ENCODE peak calls at places on chromosomes 6 and 20, in seven cellular contexts. H, A, J, W, I, O and Y are unnamed samples.

GRCh38 chr6:16684195-16684689 is 77.0 kb downstream of the ATXN1 start:
- DNase-seq in H (no peak), A (no peak), J (peak; percentile 31), W (no peak), I (no peak), O (no peak), Y (no peak)

GRCh38 chr20:34621036-34621343 is 55.9 kb downstream of the PIGU start:
- DNase-seq in H (no peak), A (no peak), J (no peak), W (no peak), I (no peak), O (no peak), Y (no peak)

GRCh38 chr6:328184-328670 is 35.9 kb downstream of the DUSP22 start:
- DNase-seq in H (peak; percentile 70), A (no peak), J (no peak), W (peak; percentile 92), I (no peak), O (no peak), Y (peak; percentile 20)

GRCh38 chr6:49988900-49989299 is 19.5 kb upstream of the DEFB113 start:
- DNase-seq in H (no peak), A (peak; percentile 13), J (no peak), W (no peak), I (no peak), O (peak; percentile 61), Y (no peak)

GRCh38 chr6:8389034-8389818 is 46.1 kb downstream of the SLC35B3 start:
- DNase-seq in H (no peak), A (no peak), J (no peak), W (no peak), I (no peak), O (no peak), Y (no peak)

GRCh38 chr6:101391772-101392560 is 1.5 kb upstream of the GRIK2 start:
- DNase-seq in H (no peak), A (peak; percentile 15), J (no peak), W (no peak), I (no peak), O (peak; percentile 74), Y (no peak)

GRCh38 chr20:62824476-62825287 is 7.8 kb downstream of the COL9A3 start:
- DNase-seq in H (no peak), A (peak; percentile 73), J (no peak), W (no peak), I (no peak), O (peak; percentile 86), Y (no peak)

GRCh38 chr6:11493979-11494378 is 43.6 kb upstream of the TMEM170B start:
- DNase-seq in H (no peak), A (no peak), J (no peak), W (no peak), I (no peak), O (no peak), Y (no peak)

GRCh38 chr6:112800916-112801315 is 453.8 kb downstream of the RFPL4B start:
- DNase-seq in H (no peak), A (no peak), J (no peak), W (no peak), I (no peak), O (no peak), Y (no peak)

GRCh38 chr6:159758031-159759001 is 3.5 kb upstream of the ACAT2 start:
- DNase-seq in H (peak; percentile 6), A (no peak), J (peak; percentile 33), W (peak; percentile 81), I (no peak), O (peak; percentile 58), Y (no peak)

GRCh38 chr6:24974182-24975171 is 38.7 kb upstream of the RIPOR2 start:
- DNase-seq in H (no peak), A (no peak), J (no peak), W (no peak), I (no peak), O (no peak), Y (no peak)

GRCh38 chr6:19719691-19720127 is 117.5 kb upstream of the ID4 start:
- DNase-seq in H (peak; percentile 20), A (peak; percentile 59), J (no peak), W (peak; percentile 70), I (no peak), O (peak; percentile 64), Y (no peak)

GRCh38 chr6:81749704-81750103 is 2.8 kb downstream of the TENT5A start:
- DNase-seq in H (no peak), A (no peak), J (no peak), W (no peak), I (no peak), O (no peak), Y (no peak)

GRCh38 chr6:28922841-28923317 is 906 bp downstream of the TRIM27 start:
- DNase-seq in H (no peak), A (no peak), J (peak; percentile 22), W (peak; percentile 31), I (no peak), O (no peak), Y (no peak)

GRCh38 chr6:167825759-167826229 is 917 bp upstream of the AFDN start:
- DNase-seq in H (no peak), A (peak; percentile 87), J (peak; percentile 61), W (no peak), I (peak; percentile 58), O (peak; percentile 93), Y (peak; percentile 29)

DNA sequence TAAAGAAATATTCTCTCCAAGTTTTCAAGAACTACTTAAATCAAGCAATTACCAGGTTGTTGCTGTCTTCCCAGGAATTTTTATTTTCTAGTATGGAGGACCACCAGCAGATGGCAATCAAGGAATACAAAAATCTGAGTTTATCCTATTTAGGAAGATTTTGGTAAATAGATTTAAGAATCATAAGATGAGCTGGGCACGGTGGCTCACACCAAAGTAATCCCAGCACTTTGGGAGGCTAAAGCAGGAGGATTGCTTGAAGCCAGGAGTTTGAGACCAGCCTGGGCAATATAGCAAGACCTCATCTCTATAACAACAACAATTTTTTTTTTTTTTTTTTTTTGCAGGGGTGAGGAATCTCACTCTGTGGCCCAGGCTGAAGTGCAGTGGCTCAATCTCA is 19.3 kb upstream of the SEC63 start:
- DNase-seq in H (no peak), A (no peak), J (peak; percentile 42), W (peak; percentile 39), I (no peak), O (no peak), Y (no peak)
- TF ChIP-seq CTCF in H (peak; percentile 32), A (no peak), J (peak; percentile 58), W (peak; percentile 47), I (peak; percentile 47), O (peak; percentile 77), Y (no peak)

GRCh38 chr6:127120109-127120786 is 1.8 kb downstream of the RSPO3 start:
- DNase-seq in H (no peak), A (peak; percentile 36), J (peak; percentile 27), W (no peak), I (peak; percentile 21), O (peak; percentile 74), Y (no peak)

GRCh38 chr6:127119361-127120108 is 1.1 kb downstream of the RSPO3 start:
- DNase-seq in H (no peak), A (peak; percentile 63), J (no peak), W (no peak), I (peak; percentile 20), O (peak; percentile 80), Y (no peak)

GRCh38 chr6:127120787-127121636 is 2.5 kb downstream of the RSPO3 start:
- DNase-seq in H (peak; percentile 73), A (peak; percentile 90), J (peak; percentile 91), W (peak; percentile 79), I (peak; percentile 77), O (peak; percentile 96), Y (peak; percentile 33)

GRCh38 chr6:127117979-127118504 is 429 bp upstream of the RSPO3 start:
- DNase-seq in H (no peak), A (peak; percentile 38), J (no peak), W (no peak), I (peak; percentile 21), O (peak; percentile 72), Y (no peak)

GRCh38 chr6:127118505-127119360 is at the start of gene RSPO3:
- DNase-seq in H (no peak), A (peak; percentile 52), J (peak; percentile 81), W (peak; percentile 18), I (peak; percentile 26), O (peak; percentile 80), Y (no peak)
- TF ChIP-seq CTCF in H (no peak), A (no peak), J (no peak), W (no peak), I (no peak), O (no peak), Y (no peak)

DNA sequence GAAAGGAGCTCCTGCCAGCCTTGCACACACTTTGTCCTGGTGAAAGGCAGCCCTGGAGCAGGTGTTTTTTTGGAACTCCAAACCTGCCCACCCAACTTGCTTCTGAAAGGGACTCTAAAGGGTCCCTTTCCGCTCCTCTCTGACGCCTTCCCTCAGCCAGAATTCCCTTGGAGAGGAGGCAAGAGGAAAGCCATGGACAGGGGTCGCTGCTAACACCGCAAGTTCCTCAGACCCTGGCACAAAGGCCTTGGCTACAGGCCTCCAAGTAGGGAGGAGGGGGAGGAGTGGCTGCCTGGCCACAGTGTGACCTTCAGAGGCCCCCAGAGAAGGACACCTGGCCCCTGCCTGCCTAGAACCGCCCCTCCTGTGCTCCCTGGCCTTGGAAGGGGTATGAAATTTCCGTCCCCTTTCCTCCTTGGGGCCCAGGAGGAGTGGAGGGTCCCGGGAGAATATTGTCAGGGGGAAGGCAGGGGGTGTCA is 2.6 kb downstream of the VEGFA start:
- DNase-seq in H (no peak), A (peak; percentile 45), J (peak; percentile 28), W (no peak), I (no peak), O (peak; percentile 86), Y (no peak)
- TF ChIP-seq CTCF in H (peak; percentile 37), A (no peak), J (no peak), W (no peak), I (no peak), O (peak; percentile 48), Y (no peak)

DNA sequence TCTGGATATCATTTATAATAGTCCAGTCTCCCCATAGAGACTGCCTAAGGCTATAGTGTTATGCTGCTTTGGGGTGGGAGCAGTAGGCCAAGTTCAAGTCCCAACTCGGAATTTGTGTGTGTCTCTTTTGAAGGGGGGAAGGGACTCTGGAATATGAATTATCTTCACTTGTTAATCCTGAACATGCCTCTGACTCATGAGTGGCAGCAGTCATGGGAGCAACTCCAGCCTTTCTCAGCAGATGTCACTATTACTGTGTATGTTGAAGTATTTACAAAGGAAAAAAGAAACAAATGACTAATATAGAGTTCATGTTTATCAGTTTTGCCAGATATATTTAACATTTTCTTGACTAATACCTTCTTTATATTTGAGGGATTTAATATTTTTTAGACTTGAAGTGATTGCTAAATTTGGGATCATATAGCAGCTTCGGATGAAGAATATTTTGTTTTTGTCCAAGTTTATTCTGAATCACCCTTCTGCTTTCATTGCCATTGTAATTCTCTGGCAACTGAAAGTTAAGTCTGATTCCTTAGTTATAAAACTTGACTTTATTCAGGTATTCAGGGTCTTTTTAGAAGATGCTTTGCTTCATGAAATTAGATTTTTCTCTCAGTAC is 23.4 kb downstream of the FAM217A start:
- DNase-seq in H (peak; percentile 35), A (no peak), J (peak; percentile 70), W (peak; percentile 89), I (no peak), O (no peak), Y (no peak)
- TF ChIP-seq CTCF in H (peak; percentile 53), A (no peak), J (peak; percentile 57), W (peak; percentile 72), I (no peak), O (peak; percentile 58), Y (no peak)

DNA sequence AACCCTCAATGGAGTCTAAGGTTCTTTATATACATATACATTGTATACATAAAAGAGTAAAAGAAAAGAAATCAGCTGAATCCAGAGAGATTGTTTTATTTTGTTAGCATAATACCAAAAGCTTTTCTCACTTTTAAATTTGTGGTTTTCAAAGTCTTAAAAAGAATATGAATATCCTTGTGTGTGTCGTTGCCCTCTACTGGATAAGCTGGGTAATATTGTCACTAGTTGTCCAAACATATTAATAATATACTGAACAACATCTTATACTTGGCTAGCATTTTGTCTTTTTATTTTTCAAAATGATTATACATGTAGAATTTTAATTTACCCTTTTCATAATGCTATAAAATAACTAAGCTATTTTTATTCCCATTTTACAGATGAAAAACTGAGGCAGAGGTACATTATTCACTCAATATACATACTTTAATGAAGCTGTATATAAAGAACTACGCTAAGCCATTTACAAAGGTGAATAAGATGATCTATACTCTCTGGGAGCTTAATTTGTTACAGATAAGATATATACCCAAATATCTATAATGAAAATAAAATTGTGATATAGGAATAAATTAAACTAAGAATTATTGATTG is 531.7 kb downstream of the TFAP2B start:
- DNase-seq in H (peak; percentile 3), A (no peak), J (peak; percentile 1), W (no peak), I (no peak), O (no peak), Y (no peak)
- TF ChIP-seq CTCF in H (no peak), A (peak; percentile 54), J (no peak), W (peak; percentile 38), I (peak; percentile 68), O (peak; percentile 80), Y (no peak)